ENCODE peak calls at places on chromosomes 7 and 10, in eight cellular contexts. One of them, this sample, is unnamed.

GRCh38 chr10:99937630-99938029 is 72.1 kb downstream of the DNMBP start:
- DNase-seq in CD8-positive, alpha-beta T cell: no peak
- DNase-seq in DMS153: no peak
- DNase-seq in stimulated activated CD8-positive, alpha-beta memory T cell treated with anti-CD3 and anti-CD28 coated beads, Interleukin-7, amount 100 ng/mL, for 1 hour: no peak
- DNase-seq in stimulated activated CD4-positive, alpha-beta T cell treated with anti-CD3 and anti-CD28 coated beads, Interleukin-2, amount 100 ng/mL, for 4 hours: no peak
- DNase-seq in KBM-7: no peak
- DNase-seq in CD8-positive, alpha-beta memory T cell: no peak
- DNase-seq in HTR-8/SVneo: no peak
- DNase-seq in this sample: no peak

GRCh38 chr10:114544045-114544659 is 113.9 kb downstream of the ABLIM1 start:
- DNase-seq in CD8-positive, alpha-beta T cell: peak; percentile 78
- DNase-seq in DMS153: no peak
- DNase-seq in stimulated activated CD8-positive, alpha-beta memory T cell treated with anti-CD3 and anti-CD28 coated beads, Interleukin-7, amount 100 ng/mL, for 1 hour: peak; percentile 35
- DNase-seq in stimulated activated CD4-positive, alpha-beta T cell treated with anti-CD3 and anti-CD28 coated beads, Interleukin-2, amount 100 ng/mL, for 4 hours: peak; percentile 32
- DNase-seq in KBM-7: peak; percentile 9
- DNase-seq in CD8-positive, alpha-beta memory T cell: peak; percentile 49
- DNase-seq in HTR-8/SVneo: no peak
- DNase-seq in this sample: peak; percentile 46

GRCh38 chr7:142391191-142391992 is 133.5 kb upstream of the PRSS58 start:
- DNase-seq in CD8-positive, alpha-beta T cell: peak; percentile 45
- DNase-seq in DMS153: no peak
- DNase-seq in stimulated activated CD8-positive, alpha-beta memory T cell treated with anti-CD3 and anti-CD28 coated beads, Interleukin-7, amount 100 ng/mL, for 1 hour: no peak
- DNase-seq in stimulated activated CD4-positive, alpha-beta T cell treated with anti-CD3 and anti-CD28 coated beads, Interleukin-2, amount 100 ng/mL, for 4 hours: no peak
- DNase-seq in KBM-7: peak; percentile 37
- DNase-seq in CD8-positive, alpha-beta memory T cell: no peak
- DNase-seq in HTR-8/SVneo: no peak
- DNase-seq in this sample: peak; percentile 72

GRCh38 chr10:34290412-34291082 is 524.5 kb downstream of the PARD3 start:
- DNase-seq in CD8-positive, alpha-beta T cell: no peak
- DNase-seq in DMS153: no peak
- DNase-seq in stimulated activated CD8-positive, alpha-beta memory T cell treated with anti-CD3 and anti-CD28 coated beads, Interleukin-7, amount 100 ng/mL, for 1 hour: no peak
- DNase-seq in stimulated activated CD4-positive, alpha-beta T cell treated with anti-CD3 and anti-CD28 coated beads, Interleukin-2, amount 100 ng/mL, for 4 hours: no peak
- DNase-seq in KBM-7: no peak
- DNase-seq in CD8-positive, alpha-beta memory T cell: no peak
- DNase-seq in HTR-8/SVneo: no peak
- DNase-seq in this sample: no peak

GRCh38 chr7:152363798-152364197 is 72.0 kb downstream of the KMT2C start:
- DNase-seq in CD8-positive, alpha-beta T cell: no peak
- DNase-seq in DMS153: no peak
- DNase-seq in stimulated activated CD8-positive, alpha-beta memory T cell treated with anti-CD3 and anti-CD28 coated beads, Interleukin-7, amount 100 ng/mL, for 1 hour: no peak
- DNase-seq in stimulated activated CD4-positive, alpha-beta T cell treated with anti-CD3 and anti-CD28 coated beads, Interleukin-2, amount 100 ng/mL, for 4 hours: no peak
- DNase-seq in KBM-7: no peak
- DNase-seq in CD8-positive, alpha-beta memory T cell: no peak
- DNase-seq in HTR-8/SVneo: no peak
- DNase-seq in this sample: no peak

GRCh38 chr7:114439581-114439980 is 25.0 kb downstream of the FOXP2 start:
- DNase-seq in CD8-positive, alpha-beta T cell: no peak
- DNase-seq in DMS153: no peak
- DNase-seq in stimulated activated CD8-positive, alpha-beta memory T cell treated with anti-CD3 and anti-CD28 coated beads, Interleukin-7, amount 100 ng/mL, for 1 hour: no peak
- DNase-seq in stimulated activated CD4-positive, alpha-beta T cell treated with anti-CD3 and anti-CD28 coated beads, Interleukin-2, amount 100 ng/mL, for 4 hours: no peak
- DNase-seq in KBM-7: no peak
- DNase-seq in CD8-positive, alpha-beta memory T cell: no peak
- DNase-seq in HTR-8/SVneo: no peak
- DNase-seq in this sample: no peak

GRCh38 chr10:111360260-111360925 is 283.6 kb downstream of the ADRA2A start:
- DNase-seq in CD8-positive, alpha-beta T cell: no peak
- DNase-seq in DMS153: peak; percentile 57
- DNase-seq in stimulated activated CD8-positive, alpha-beta memory T cell treated with anti-CD3 and anti-CD28 coated beads, Interleukin-7, amount 100 ng/mL, for 1 hour: no peak
- DNase-seq in stimulated activated CD4-positive, alpha-beta T cell treated with anti-CD3 and anti-CD28 coated beads, Interleukin-2, amount 100 ng/mL, for 4 hours: no peak
- DNase-seq in KBM-7: peak; percentile 62
- DNase-seq in CD8-positive, alpha-beta memory T cell: no peak
- DNase-seq in HTR-8/SVneo: peak; percentile 26
- DNase-seq in this sample: peak; percentile 43

GRCh38 chr7:1447551-1448244 is 11.6 kb downstream of the MICALL2 start:
- DNase-seq in CD8-positive, alpha-beta T cell: no peak
- DNase-seq in DMS153: no peak
- DNase-seq in stimulated activated CD8-positive, alpha-beta memory T cell treated with anti-CD3 and anti-CD28 coated beads, Interleukin-7, amount 100 ng/mL, for 1 hour: no peak
- DNase-seq in stimulated activated CD4-positive, alpha-beta T cell treated with anti-CD3 and anti-CD28 coated beads, Interleukin-2, amount 100 ng/mL, for 4 hours: no peak
- DNase-seq in KBM-7: no peak
- DNase-seq in CD8-positive, alpha-beta memory T cell: no peak
- DNase-seq in HTR-8/SVneo: no peak
- DNase-seq in this sample: no peak

GRCh38 chr7:22601812-22602568 is 102.0 kb upstream of the STEAP1B start:
- DNase-seq in CD8-positive, alpha-beta T cell: no peak
- DNase-seq in DMS153: no peak
- DNase-seq in stimulated activated CD8-positive, alpha-beta memory T cell treated with anti-CD3 and anti-CD28 coated beads, Interleukin-7, amount 100 ng/mL, for 1 hour: no peak
- DNase-seq in stimulated activated CD4-positive, alpha-beta T cell treated with anti-CD3 and anti-CD28 coated beads, Interleukin-2, amount 100 ng/mL, for 4 hours: no peak
- DNase-seq in KBM-7: no peak
- DNase-seq in CD8-positive, alpha-beta memory T cell: no peak
- DNase-seq in HTR-8/SVneo: no peak
- DNase-seq in this sample: no peak

GRCh38 chr7:28068811-28069216 is 111.8 kb downstream of the JAZF1 start:
- DNase-seq in CD8-positive, alpha-beta T cell: no peak
- DNase-seq in DMS153: peak; percentile 56
- DNase-seq in stimulated activated CD8-positive, alpha-beta memory T cell treated with anti-CD3 and anti-CD28 coated beads, Interleukin-7, amount 100 ng/mL, for 1 hour: no peak
- DNase-seq in stimulated activated CD4-positive, alpha-beta T cell treated with anti-CD3 and anti-CD28 coated beads, Interleukin-2, amount 100 ng/mL, for 4 hours: no peak
- DNase-seq in KBM-7: no peak
- DNase-seq in CD8-positive, alpha-beta memory T cell: no peak
- DNase-seq in HTR-8/SVneo: no peak
- DNase-seq in this sample: no peak

GRCh38 chr7:112743811-112744210 is 46.4 kb downstream of the TMEM168 start:
- DNase-seq in CD8-positive, alpha-beta T cell: no peak
- DNase-seq in DMS153: no peak
- DNase-seq in stimulated activated CD8-positive, alpha-beta memory T cell treated with anti-CD3 and anti-CD28 coated beads, Interleukin-7, amount 100 ng/mL, for 1 hour: no peak
- DNase-seq in stimulated activated CD4-positive, alpha-beta T cell treated with anti-CD3 and anti-CD28 coated beads, Interleukin-2, amount 100 ng/mL, for 4 hours: no peak
- DNase-seq in KBM-7: no peak
- DNase-seq in CD8-positive, alpha-beta memory T cell: no peak
- DNase-seq in HTR-8/SVneo: no peak
- DNase-seq in this sample: no peak

GRCh38 chr7:111780527-111780926 is 218.2 kb upstream of the IMMP2L start:
- DNase-seq in CD8-positive, alpha-beta T cell: no peak
- DNase-seq in DMS153: no peak
- DNase-seq in stimulated activated CD8-positive, alpha-beta memory T cell treated with anti-CD3 and anti-CD28 coated beads, Interleukin-7, amount 100 ng/mL, for 1 hour: no peak
- DNase-seq in stimulated activated CD4-positive, alpha-beta T cell treated with anti-CD3 and anti-CD28 coated beads, Interleukin-2, amount 100 ng/mL, for 4 hours: no peak
- DNase-seq in KBM-7: no peak
- DNase-seq in CD8-positive, alpha-beta memory T cell: no peak
- DNase-seq in HTR-8/SVneo: no peak
- DNase-seq in this sample: no peak

GRCh38 chr10:692682-693351 is 3.3 kb upstream of the DIP2C start:
- DNase-seq in CD8-positive, alpha-beta T cell: no peak
- DNase-seq in DMS153: no peak
- DNase-seq in stimulated activated CD8-positive, alpha-beta memory T cell treated with anti-CD3 and anti-CD28 coated beads, Interleukin-7, amount 100 ng/mL, for 1 hour: no peak
- DNase-seq in stimulated activated CD4-positive, alpha-beta T cell treated with anti-CD3 and anti-CD28 coated beads, Interleukin-2, amount 100 ng/mL, for 4 hours: no peak
- DNase-seq in KBM-7: no peak
- DNase-seq in CD8-positive, alpha-beta memory T cell: no peak
- DNase-seq in HTR-8/SVneo: no peak
- DNase-seq in this sample: no peak

GRCh38 chr10:77179015-77179695 is 458.5 kb downstream of the KCNMA1 start:
- DNase-seq in CD8-positive, alpha-beta T cell: no peak
- DNase-seq in DMS153: no peak
- DNase-seq in stimulated activated CD8-positive, alpha-beta memory T cell treated with anti-CD3 and anti-CD28 coated beads, Interleukin-7, amount 100 ng/mL, for 1 hour: no peak
- DNase-seq in stimulated activated CD4-positive, alpha-beta T cell treated with anti-CD3 and anti-CD28 coated beads, Interleukin-2, amount 100 ng/mL, for 4 hours: no peak
- DNase-seq in KBM-7: no peak
- DNase-seq in CD8-positive, alpha-beta memory T cell: no peak
- DNase-seq in HTR-8/SVneo: peak; percentile 60
- DNase-seq in this sample: no peak

GRCh38 chr7:131904750-131905327 is 348.4 kb upstream of the PODXL start:
- DNase-seq in CD8-positive, alpha-beta T cell: no peak
- DNase-seq in DMS153: no peak
- DNase-seq in stimulated activated CD8-positive, alpha-beta memory T cell treated with anti-CD3 and anti-CD28 coated beads, Interleukin-7, amount 100 ng/mL, for 1 hour: no peak
- DNase-seq in stimulated activated CD4-positive, alpha-beta T cell treated with anti-CD3 and anti-CD28 coated beads, Interleukin-2, amount 100 ng/mL, for 4 hours: no peak
- DNase-seq in KBM-7: no peak
- DNase-seq in CD8-positive, alpha-beta memory T cell: no peak
- DNase-seq in HTR-8/SVneo: no peak
- DNase-seq in this sample: no peak

GRCh38 chr10:101367569-101368453 is 13.8 kb downstream of the BTRC start:
- DNase-seq in CD8-positive, alpha-beta T cell: no peak
- DNase-seq in DMS153: no peak
- DNase-seq in stimulated activated CD8-positive, alpha-beta memory T cell treated with anti-CD3 and anti-CD28 coated beads, Interleukin-7, amount 100 ng/mL, for 1 hour: no peak
- DNase-seq in stimulated activated CD4-positive, alpha-beta T cell treated with anti-CD3 and anti-CD28 coated beads, Interleukin-2, amount 100 ng/mL, for 4 hours: no peak
- DNase-seq in KBM-7: no peak
- DNase-seq in CD8-positive, alpha-beta memory T cell: no peak
- DNase-seq in HTR-8/SVneo: peak; percentile 53
- DNase-seq in this sample: no peak

GRCh38 chr10:33616921-33617320 is 282.5 kb upstream of the NRP1 start:
- DNase-seq in CD8-positive, alpha-beta T cell: no peak
- DNase-seq in DMS153: no peak
- DNase-seq in stimulated activated CD8-positive, alpha-beta memory T cell treated with anti-CD3 and anti-CD28 coated beads, Interleukin-7, amount 100 ng/mL, for 1 hour: no peak
- DNase-seq in stimulated activated CD4-positive, alpha-beta T cell treated with anti-CD3 and anti-CD28 coated beads, Interleukin-2, amount 100 ng/mL, for 4 hours: no peak
- DNase-seq in KBM-7: no peak
- DNase-seq in CD8-positive, alpha-beta memory T cell: no peak
- DNase-seq in HTR-8/SVneo: no peak
- DNase-seq in this sample: no peak

GRCh38 chr10:44567471-44567870 is 182.6 kb upstream of the CXCL12 start:
- DNase-seq in CD8-positive, alpha-beta T cell: no peak
- DNase-seq in DMS153: no peak
- DNase-seq in stimulated activated CD8-positive, alpha-beta memory T cell treated with anti-CD3 and anti-CD28 coated beads, Interleukin-7, amount 100 ng/mL, for 1 hour: no peak
- DNase-seq in stimulated activated CD4-positive, alpha-beta T cell treated with anti-CD3 and anti-CD28 coated beads, Interleukin-2, amount 100 ng/mL, for 4 hours: no peak
- DNase-seq in KBM-7: no peak
- DNase-seq in CD8-positive, alpha-beta memory T cell: no peak
- DNase-seq in HTR-8/SVneo: no peak
- DNase-seq in this sample: no peak

GRCh38 chr7:155602156-155602555 is 42.3 kb upstream of the RBM33 start:
- DNase-seq in CD8-positive, alpha-beta T cell: no peak
- DNase-seq in DMS153: no peak
- DNase-seq in stimulated activated CD8-positive, alpha-beta memory T cell treated with anti-CD3 and anti-CD28 coated beads, Interleukin-7, amount 100 ng/mL, for 1 hour: no peak
- DNase-seq in stimulated activated CD4-positive, alpha-beta T cell treated with anti-CD3 and anti-CD28 coated beads, Interleukin-2, amount 100 ng/mL, for 4 hours: no peak
- DNase-seq in KBM-7: no peak
- DNase-seq in CD8-positive, alpha-beta memory T cell: no peak
- DNase-seq in HTR-8/SVneo: no peak
- DNase-seq in this sample: no peak

GRCh38 chr10:85791846-85792532 is 574.6 kb downstream of the GRID1 start:
- DNase-seq in CD8-positive, alpha-beta T cell: no peak
- DNase-seq in DMS153: no peak
- DNase-seq in stimulated activated CD8-positive, alpha-beta memory T cell treated with anti-CD3 and anti-CD28 coated beads, Interleukin-7, amount 100 ng/mL, for 1 hour: no peak
- DNase-seq in stimulated activated CD4-positive, alpha-beta T cell treated with anti-CD3 and anti-CD28 coated beads, Interleukin-2, amount 100 ng/mL, for 4 hours: no peak
- DNase-seq in KBM-7: peak; percentile 21
- DNase-seq in CD8-positive, alpha-beta memory T cell: no peak
- DNase-seq in HTR-8/SVneo: no peak
- DNase-seq in this sample: no peak

GRCh38 chr7:26367219-26367711 is 75.6 kb downstream of the SNX10 start:
- DNase-seq in CD8-positive, alpha-beta T cell: no peak
- DNase-seq in DMS153: no peak
- DNase-seq in stimulated activated CD8-positive, alpha-beta memory T cell treated with anti-CD3 and anti-CD28 coated beads, Interleukin-7, amount 100 ng/mL, for 1 hour: no peak
- DNase-seq in stimulated activated CD4-positive, alpha-beta T cell treated with anti-CD3 and anti-CD28 coated beads, Interleukin-2, amount 100 ng/mL, for 4 hours: no peak
- DNase-seq in KBM-7: no peak
- DNase-seq in CD8-positive, alpha-beta memory T cell: no peak
- DNase-seq in HTR-8/SVneo: no peak
- DNase-seq in this sample: no peak

GRCh38 chr10:118628397-118628796 is 32.9 kb upstream of the PRLHR start:
- DNase-seq in CD8-positive, alpha-beta T cell: no peak
- DNase-seq in DMS153: no peak
- DNase-seq in stimulated activated CD8-positive, alpha-beta memory T cell treated with anti-CD3 and anti-CD28 coated beads, Interleukin-7, amount 100 ng/mL, for 1 hour: no peak
- DNase-seq in stimulated activated CD4-positive, alpha-beta T cell treated with anti-CD3 and anti-CD28 coated beads, Interleukin-2, amount 100 ng/mL, for 4 hours: no peak
- DNase-seq in KBM-7: no peak
- DNase-seq in CD8-positive, alpha-beta memory T cell: no peak
- DNase-seq in HTR-8/SVneo: no peak
- DNase-seq in this sample: no peak

GRCh38 chr7:134637934-134638719 is 8.5 kb upstream of the BPGM start:
- DNase-seq in CD8-positive, alpha-beta T cell: no peak
- DNase-seq in DMS153: no peak
- DNase-seq in stimulated activated CD8-positive, alpha-beta memory T cell treated with anti-CD3 and anti-CD28 coated beads, Interleukin-7, amount 100 ng/mL, for 1 hour: no peak
- DNase-seq in stimulated activated CD4-positive, alpha-beta T cell treated with anti-CD3 and anti-CD28 coated beads, Interleukin-2, amount 100 ng/mL, for 4 hours: no peak
- DNase-seq in KBM-7: no peak
- DNase-seq in CD8-positive, alpha-beta memory T cell: no peak
- DNase-seq in HTR-8/SVneo: no peak
- DNase-seq in this sample: no peak

GRCh38 chr7:112654322-112655216 is 135.6 kb downstream of the TMEM168 start:
- DNase-seq in CD8-positive, alpha-beta T cell: no peak
- DNase-seq in DMS153: no peak
- DNase-seq in stimulated activated CD8-positive, alpha-beta memory T cell treated with anti-CD3 and anti-CD28 coated beads, Interleukin-7, amount 100 ng/mL, for 1 hour: no peak
- DNase-seq in stimulated activated CD4-positive, alpha-beta T cell treated with anti-CD3 and anti-CD28 coated beads, Interleukin-2, amount 100 ng/mL, for 4 hours: no peak
- DNase-seq in KBM-7: no peak
- DNase-seq in CD8-positive, alpha-beta memory T cell: no peak
- DNase-seq in HTR-8/SVneo: no peak
- DNase-seq in this sample: no peak

GRCh38 chr10:49161411-49161997 is 26.7 kb downstream of the TMEM273 start:
- DNase-seq in CD8-positive, alpha-beta T cell: no peak
- DNase-seq in DMS153: no peak
- DNase-seq in stimulated activated CD8-positive, alpha-beta memory T cell treated with anti-CD3 and anti-CD28 coated beads, Interleukin-7, amount 100 ng/mL, for 1 hour: no peak
- DNase-seq in stimulated activated CD4-positive, alpha-beta T cell treated with anti-CD3 and anti-CD28 coated beads, Interleukin-2, amount 100 ng/mL, for 4 hours: no peak
- DNase-seq in KBM-7: peak; percentile 25
- DNase-seq in CD8-positive, alpha-beta memory T cell: no peak
- DNase-seq in HTR-8/SVneo: peak; percentile 10
- DNase-seq in this sample: peak; percentile 27

GRCh38 chr10:132965411-132966057 is 23.2 kb upstream of the CFAP46 start:
- DNase-seq in CD8-positive, alpha-beta T cell: no peak
- DNase-seq in DMS153: no peak
- DNase-seq in stimulated activated CD8-positive, alpha-beta memory T cell treated with anti-CD3 and anti-CD28 coated beads, Interleukin-7, amount 100 ng/mL, for 1 hour: no peak
- DNase-seq in stimulated activated CD4-positive, alpha-beta T cell treated with anti-CD3 and anti-CD28 coated beads, Interleukin-2, amount 100 ng/mL, for 4 hours: no peak
- DNase-seq in KBM-7: no peak
- DNase-seq in CD8-positive, alpha-beta memory T cell: no peak
- DNase-seq in HTR-8/SVneo: no peak
- DNase-seq in this sample: no peak

This sample was measured in GDM1.